ENCODE peak calls at places on chromosomes 4 and X, in nine cellular contexts. S, I, R, E, B, G, K, D and A are unnamed samples.

GRCh38 chr4:53777244-53777984 is 186.1 kb upstream of the LNX1 start:
- DNase-seq in S (no peak), I (no peak), R (no peak), E (peak), B (no peak), G (no peak), K (no peak), D (no peak), A (no peak)

GRCh38 chrX:46573896-46574336 is 351 bp downstream of the CHST7 start:
- DNase-seq in S (peak), I (peak), R (peak), E (peak), B (peak), G (peak), K (peak), D (peak), A (peak)

GRCh38 chr4:26356067-26356466 is 35.3 kb downstream of the RBPJ start:
- DNase-seq in S (peak), I (no peak), R (no peak), E (no peak), B (no peak), G (no peak), K (no peak), D (no peak), A (no peak)

GRCh38 chr4:187619319-187619718 is 376.3 kb upstream of the ZFP42 start:
- DNase-seq in S (no peak), I (no peak), R (no peak), E (no peak), B (no peak), G (no peak), K (no peak), D (no peak), A (no peak)

GRCh38 chr4:499563-499962 is 553 bp downstream of the PIGG start:
- DNase-seq in S (no peak), I (no peak), R (no peak), E (no peak), B (no peak), G (no peak), K (no peak), D (no peak), A (no peak)

GRCh38 chrX:150182176-150182575 is 180.9 kb upstream of the MAMLD1 start:
- DNase-seq in S (no peak), I (no peak), R (no peak), E (no peak), B (no peak), G (no peak), K (no peak), D (no peak), A (no peak)

GRCh38 chrX:34559325-34559724 is 97.8 kb downstream of the TMEM47 start:
- DNase-seq in S (no peak), I (no peak), R (no peak), E (peak), B (no peak), G (no peak), K (no peak), D (no peak), A (peak)

GRCh38 chr4:145885666-145886065 is 53.0 kb downstream of the ZNF827 start:
- DNase-seq in S (no peak), I (no peak), R (no peak), E (no peak), B (no peak), G (no peak), K (no peak), D (no peak), A (no peak)

GRCh38 chr4:138655970-138656369 is 359.6 kb upstream of the NOCT start:
- DNase-seq in S (no peak), I (no peak), R (no peak), E (no peak), B (no peak), G (no peak), K (no peak), D (no peak), A (no peak)

GRCh38 chrX:40816906-40817305 is 81.6 kb upstream of the MED14 start:
- DNase-seq in S (no peak), I (no peak), R (no peak), E (no peak), B (no peak), G (no peak), K (no peak), D (no peak), A (no peak)
- TF ChIP-seq CTCF in S (no peak), I (no peak), R (no peak), E (no peak), B (no peak), G (no peak), K (no peak), D (no peak), A (no peak)

GRCh38 chrX:115912372-115912897 is 258.1 kb upstream of the AGTR2 start:
- DNase-seq in S (no peak), I (no peak), R (no peak), E (no peak), B (no peak), G (no peak), K (no peak), D (no peak), A (peak)
- TF ChIP-seq CTCF in S (peak), I (peak), R (no peak), E (no peak), B (peak), G (peak), K (no peak), D (peak), A (no peak)

GRCh38 chr4:22090655-22091350 is 142.2 kb upstream of the KCNIP4 start:
- DNase-seq in S (no peak), I (no peak), R (no peak), E (no peak), B (no peak), G (no peak), K (no peak), D (no peak), A (no peak)

GRCh38 chr4:22093126-22093525 is 144.6 kb upstream of the KCNIP4 start:
- DNase-seq in S (no peak), I (no peak), R (no peak), E (no peak), B (no peak), G (no peak), K (no peak), D (no peak), A (no peak)

GRCh38 chr4:22094217-22094616 is 145.6 kb upstream of the KCNIP4 start:
- DNase-seq in S (no peak), I (no peak), R (no peak), E (no peak), B (no peak), G (no peak), K (no peak), D (no peak), A (no peak)

GRCh38 chr4:22091906-22092305 is 143.3 kb upstream of the KCNIP4 start:
- DNase-seq in S (no peak), I (no peak), R (no peak), E (no peak), B (no peak), G (no peak), K (no peak), D (no peak), A (no peak)

DNA sequence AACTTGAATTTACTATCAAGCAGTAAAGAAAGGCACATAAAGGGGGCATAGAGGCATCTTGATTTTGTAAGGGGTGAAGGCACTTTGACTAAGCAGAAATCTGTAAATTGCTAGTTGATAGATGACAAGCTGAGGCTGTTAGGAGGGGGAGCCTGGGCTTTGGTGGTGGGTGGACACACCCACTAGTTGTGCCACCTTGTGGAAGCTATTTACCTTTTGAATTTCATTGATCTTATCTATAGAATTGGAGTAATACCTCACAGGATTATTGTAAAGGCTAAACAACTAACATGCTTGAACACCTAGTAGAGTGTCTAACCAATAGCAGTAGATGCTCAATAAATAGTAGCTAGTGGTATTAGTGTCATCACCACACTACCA is 142.8 kb upstream of the KCNIP4 start:
- DNase-seq in S (no peak), I (no peak), R (no peak), E (no peak), B (no peak), G (no peak), K (no peak), D (no peak), A (no peak)
- TF ChIP-seq CTCF in S (no peak), I (peak), R (no peak), E (no peak), B (no peak), G (peak), K (no peak), D (no peak), A (no peak)

DNA sequence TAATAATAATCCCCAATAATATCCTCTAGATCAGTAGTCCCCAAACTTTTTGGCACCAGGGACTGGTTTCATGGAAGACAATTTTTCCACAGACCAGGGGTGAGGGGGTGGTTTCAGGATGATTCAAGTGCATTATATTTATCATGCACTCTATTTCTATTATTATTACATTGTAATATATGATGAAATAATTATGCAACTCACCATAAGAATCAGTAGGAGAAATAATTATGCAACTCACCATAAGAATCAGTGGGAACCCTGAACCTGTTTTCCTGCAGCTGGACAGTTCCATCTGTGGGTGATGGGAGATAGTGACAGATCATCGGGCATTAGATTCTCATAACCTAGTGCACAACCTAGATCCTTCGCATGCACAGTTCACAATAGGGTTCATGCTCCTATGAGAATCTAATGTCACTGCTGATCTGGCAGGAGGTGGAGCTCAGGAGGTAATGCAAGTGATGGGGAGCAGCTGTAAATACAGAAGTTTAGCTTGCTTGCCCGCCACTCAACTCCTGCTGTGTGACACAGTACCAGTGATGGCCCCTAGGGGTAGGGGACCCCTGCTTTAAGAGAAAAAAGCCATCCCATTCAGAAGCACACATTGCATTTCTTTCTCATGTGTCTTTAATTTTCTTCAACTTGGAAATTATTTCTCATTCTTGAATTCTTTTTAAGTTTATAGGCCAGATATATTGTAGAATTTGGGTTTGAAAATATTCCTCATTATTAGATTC is 16.0 kb upstream of the SH3RF1 start:
- DNase-seq in S (no peak), I (no peak), R (no peak), E (no peak), B (no peak), G (no peak), K (no peak), D (no peak), A (no peak)
- TF ChIP-seq CTCF in S (peak), I (peak), R (no peak), E (no peak), B (peak), G (peak), K (no peak), D (no peak), A (peak)